ENCODE peak calls at places on chromosomes 13 and 19, in four cellular contexts. B is cardiac fibroblast, X is fibroblast of the aortic adventitia, D is endothelial cell. R is an unnamed sample.

GRCh38 chr13:32804673-32805260 is 211.5 kb upstream of the KL start:
- DNase-seq in X (peak), D (no peak), B (peak), R (no peak)

GRCh38 chr19:8487137-8487851 is 15.1 kb downstream of the PRAM1 start:
- DNase-seq in B (no peak), D (no peak), X (no peak), R (no peak)

GRCh38 chr13:40430234-40430633 is 236.2 kb downstream of the FOXO1 start:
- DNase-seq in B (no peak), D (no peak), X (no peak), R (no peak)

GRCh38 chr19:42083537-42083936 is 7.6 kb downstream of the ZNF574 start:
- DNase-seq in D (no peak), X (no peak), B (no peak), R (no peak)

GRCh38 chr19:29098863-29099481 is 114.0 kb downstream of the UQCRFS1 start:
- DNase-seq in X (peak), B (peak), D (no peak), R (no peak)

GRCh38 chr13:101611491-101612475 is 159.3 kb downstream of the ITGBL1 start:
- DNase-seq in X (no peak), B (peak), D (no peak), R (no peak)

GRCh38 chr13:29563941-29564340 is 31.5 kb downstream of the SLC7A1 start:
- DNase-seq in X (no peak), B (no peak), D (no peak), R (no peak)

GRCh38 chr19:44891016-44891882 is at the start of gene TOMM40:
- DNase-seq in B (peak), X (no peak), D (peak), R (peak)

GRCh38 chr19:46133101-46133627 is 8.7 kb upstream of the IGFL3 start:
- DNase-seq in B (peak), X (peak), D (peak), R (no peak)

GRCh38 chr19:7337380-7338194 is 11.2 kb upstream of the ARHGEF18 start:
- DNase-seq in D (no peak), X (no peak), B (no peak), R (no peak)

GRCh38 chr13:64640002-64640401 is 2590.1 kb downstream of the PCDH9 start:
- DNase-seq in D (no peak), B (peak), X (no peak), R (no peak)

GRCh38 chr13:46197299-46197975 is 14.3 kb upstream of the LRRC63 start:
- DNase-seq in X (peak), B (no peak), D (no peak), R (no peak)

GRCh38 chr13:39527961-39528720 is 74.9 kb downstream of the LHFPL6 start:
- DNase-seq in X (peak), B (peak), D (no peak), R (no peak)

GRCh38 chr19:46368116-46368515 is 21.2 kb downstream of the PPP5C start:
- DNase-seq in D (no peak), X (no peak), B (no peak), R (no peak)

GRCh38 chr13:76980075-76980718 is 11.7 kb upstream of the CLN5 start:
- DNase-seq in D (peak), X (peak), B (peak), R (peak)

GRCh38 chr13:97932006-97932405 is 21.5 kb upstream of the IPO5 start:
- DNase-seq in B (no peak), X (no peak), D (no peak), R (no peak)

GRCh38 chr13:29702912-29703351 is 107.4 kb upstream of the SLC7A1 start:
- DNase-seq in B (peak), X (peak), D (no peak), R (no peak)

GRCh38 chr13:38686635-38687245 is at the start of gene FREM2:
- DNase-seq in B (peak), D (peak), X (no peak), R (peak)

DNA sequence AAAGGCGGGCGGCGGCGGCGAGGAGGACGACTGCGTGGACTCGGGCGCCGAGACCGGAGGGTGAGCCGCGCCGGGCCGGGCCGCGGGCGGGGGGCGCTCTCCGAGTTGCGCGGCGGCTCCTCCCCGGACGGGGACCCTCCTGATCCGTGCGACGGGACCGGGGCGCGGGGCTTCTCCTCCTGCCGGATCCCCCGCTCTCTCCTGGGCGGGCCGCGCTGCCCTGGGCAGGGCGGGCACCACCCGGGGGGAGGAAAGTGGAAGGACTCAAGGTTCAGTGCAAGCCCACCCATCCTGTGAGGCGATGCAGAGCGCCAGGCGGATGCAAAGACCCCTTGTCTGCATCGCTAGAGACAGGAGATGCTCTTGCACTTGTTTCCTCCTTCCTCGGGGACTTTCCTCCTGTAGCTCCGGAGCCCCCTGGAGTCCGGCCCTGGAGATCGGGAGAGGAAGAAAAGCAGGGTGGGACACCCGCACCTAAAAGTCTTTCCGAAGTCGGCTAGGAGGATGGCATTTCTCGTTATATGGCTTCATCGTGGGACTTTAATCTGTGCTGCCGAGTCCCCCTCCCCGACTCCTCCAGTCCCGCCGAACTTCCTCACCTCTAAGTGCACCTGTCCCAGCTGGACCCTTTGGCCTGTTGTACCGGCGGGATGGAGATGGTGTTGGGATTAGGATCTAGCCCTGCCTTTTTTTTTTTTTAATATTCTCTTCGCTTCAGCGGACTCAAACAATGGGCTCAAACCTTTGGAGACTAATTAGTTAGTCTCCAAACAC is 499 bp downstream of the FAM124A start:
- DNase-seq in X (no peak), D (peak), B (no peak), R (no peak)
- TF ChIP-seq CTCF in X (peak), D (no peak), B (peak), R (no peak)

GRCh38 chr19:57830071-57830602 is at the start of gene ZNF587B:
- DNase-seq in B (peak), X (peak), D (peak), R (peak)
- TF ChIP-seq CTCF in B (no peak), X (no peak), D (peak), R (peak)

DNA sequence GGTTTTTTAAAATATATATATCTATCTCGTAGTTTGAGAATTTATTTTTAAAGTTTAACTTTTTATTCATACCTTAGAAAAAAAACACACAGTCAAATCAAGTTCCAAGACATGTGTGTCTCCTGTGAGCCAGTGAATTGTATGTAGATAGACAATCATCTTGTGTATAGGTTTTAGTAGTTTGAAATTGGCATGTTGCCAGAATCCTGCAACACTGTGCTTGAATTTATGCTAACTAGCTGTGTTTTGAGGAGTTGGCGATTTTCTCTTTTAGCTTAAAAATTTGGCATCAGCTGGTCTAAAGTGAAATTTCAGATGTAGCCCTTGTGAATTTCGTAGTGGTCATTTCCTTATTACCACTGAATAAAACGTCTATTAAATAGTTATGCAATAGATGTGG is 213.2 kb downstream of the ATP8A2 start:
- DNase-seq in B (no peak), D (no peak), X (no peak), R (no peak)
- TF ChIP-seq CTCF in B (no peak), D (no peak), X (no peak), R (no peak)

GRCh38 chr19:4673216-4673615 is 3.1 kb upstream of the MYDGF start:
- DNase-seq in X (no peak), B (no peak), D (no peak), R (no peak)
- TF ChIP-seq CTCF in X (no peak), B (no peak), D (no peak), R (no peak)